ENCODE peak calls at places on chromosomes 12 and 14, in five cellular contexts. S is NCI-H510A, R is hepatic stellate cell, X is Ammon's horn, I is cardiac fibroblast. U is an unnamed sample.

GRCh38 chr14:98474900-98475299 is 797.1 kb downstream of the BCL11B start:
- DNase-seq in R (no peak), I (no peak), X (no peak), S (no peak), U (no peak)

GRCh38 chr14:76784881-76785280 is 23.6 kb downstream of the VASH1 start:
- DNase-seq in S (peak), I (peak), X (peak), R (peak), U (peak)

GRCh38 chr14:89027097-89027740 is 202.8 kb downstream of the TTC8 start:
- DNase-seq in S (peak), I (peak), X (peak), R (peak), U (peak)

GRCh38 chr14:76580399-76580798 is 180.9 kb upstream of the VASH1 start:
- DNase-seq in X (no peak), I (no peak), R (no peak), S (no peak), U (no peak)

GRCh38 chr12:112664569-112664968 is 127.0 kb upstream of the RPH3A start:
- DNase-seq in X (no peak), I (peak), S (no peak), R (no peak), U (no peak)

GRCh38 chr14:77067632-77068514 is 30.2 kb upstream of the CIPC start:
- DNase-seq in S (peak), X (peak), R (peak), I (peak), U (peak)

GRCh38 chr12:55717397-55718007 is 1.7 kb downstream of the BLOC1S1 start:
- DNase-seq in R (peak), S (no peak), X (no peak), I (no peak), U (no peak)

GRCh38 chr14:24042733-24043132 is 9.1 kb upstream of the CARMIL3 start:
- DNase-seq in S (peak), R (no peak), X (no peak), I (no peak), U (no peak)

U was measured in NCI-H187.